ENCODE peak calls at places on chromosomes 5 and 9, in four cellular contexts. G, B, D and A are unnamed samples.

GRCh38 chr5:141003791-141004601 is 37.7 kb downstream of the PCDHAC2 start:
- DNase-seq in G (peak; percentile 37), B (peak; percentile 62), D (no peak), A (no peak)

GRCh38 chr5:125823572-125823971 is 599.6 kb upstream of the GRAMD2B start:
- DNase-seq in G (no peak), B (no peak), D (no peak), A (peak; percentile 6)

GRCh38 chr5:96023518-96023917 is 61.9 kb upstream of the ELL2 start:
- DNase-seq in D (no peak), B (no peak), G (peak; percentile 31), A (no peak)

GRCh38 chr9:137478613-137479314 is 19.6 kb upstream of the NSMF start:
- DNase-seq in D (no peak), G (no peak), B (no peak), A (no peak)

GRCh38 chr9:109019420-109019819 is 6.1 kb upstream of the CTNNAL1 start:
- DNase-seq in G (no peak), B (no peak), D (no peak), A (no peak)

GRCh38 chr5:82265052-82265451 is 13.1 kb downstream of the RPS23 start:
- DNase-seq in B (no peak), G (no peak), D (no peak), A (no peak)

GRCh38 chr9:94819161-94819677 is 92.7 kb downstream of the AOPEP start:
- DNase-seq in D (no peak), B (no peak), G (no peak), A (no peak)

GRCh38 chr9:113853333-113853732 is 22.8 kb upstream of the ZNF618 start:
- DNase-seq in D (no peak), B (no peak), G (no peak), A (no peak)

GRCh38 chr5:53161876-53162275 is 52.3 kb upstream of the MOCS2 start:
- DNase-seq in B (no peak), D (no peak), G (no peak), A (no peak)

GRCh38 chr5:16502866-16503265 is 37.3 kb upstream of the ZNF622 start:
- DNase-seq in D (no peak), B (no peak), G (no peak), A (no peak)

GRCh38 chr5:170769898-170770416 is 13.6 kb upstream of the GABRP start:
- DNase-seq in B (no peak), D (no peak), G (no peak), A (no peak)

GRCh38 chr5:102545175-102545574 is 46.4 kb upstream of the SLCO6A1 start:
- DNase-seq in D (no peak), G (peak; percentile 6), B (no peak), A (no peak)

GRCh38 chr5:17396247-17396646 is 101.8 kb upstream of the TAF11L2 start:
- DNase-seq in G (no peak), D (no peak), B (no peak), A (no peak)